ENCODE peak calls at places on chromosomes 13 and 19, in five cellular contexts. X, E, I, K and H are unnamed samples.

GRCh38 chr19:48836089-48837017 is at the start of gene HSD17B14:
- DNase-seq in I (peak), E (peak), X (no peak), K (no peak), H (no peak)

GRCh38 chr13:49791214-49791752 is 1.2 kb downstream of the KPNA3 start:
- DNase-seq in X (peak), E (no peak), K (no peak), I (peak), H (no peak)

GRCh38 chr13:40666905-40667621 is 622 bp upstream of the FOXO1 start:
- DNase-seq in K (peak), E (peak), I (peak), X (no peak), H (no peak)

GRCh38 chr13:76799696-76800095 is 86.5 kb downstream of the KCTD12 start:
- DNase-seq in E (no peak), I (no peak), K (no peak), X (no peak), H (no peak)

GRCh38 chr13:25462301-25463125 is 90.7 kb downstream of the ATP8A2 start:
- DNase-seq in I (no peak), X (no peak), E (no peak), K (no peak), H (no peak)

GRCh38 chr13:51937320-51938290 is 73.6 kb downstream of the ATP7B start:
- DNase-seq in E (no peak), I (peak), X (no peak), K (no peak), H (no peak)

GRCh38 chr19:17109962-17110598 is 34.5 kb downstream of the MYO9B start:
- DNase-seq in I (peak), E (peak), K (no peak), X (no peak), H (no peak)

GRCh38 chr19:55452381-55453325 is 8.8 kb downstream of the ISOC2 start:
- DNase-seq in I (no peak), X (no peak), E (peak), K (no peak), H (peak)

GRCh38 chr13:109148243-109148642 is 518.8 kb downstream of the MYO16 start:
- DNase-seq in I (no peak), K (no peak), X (no peak), E (no peak), H (no peak)

GRCh38 chr13:32902898-32903297 is 113.3 kb upstream of the KL start:
- DNase-seq in X (no peak), K (no peak), E (peak), I (peak), H (no peak)

GRCh38 chr13:109788372-109789195 is 2.2 kb upstream of the IRS2 start:
- DNase-seq in E (no peak), I (no peak), K (no peak), X (no peak), H (no peak)

GRCh38 chr13:113066142-113066455 is 39.5 kb upstream of the F7 start:
- DNase-seq in I (no peak), K (no peak), E (no peak), X (no peak), H (no peak)